ENCODE peak calls at places on chromosomes 3 and 15, in ten cellular contexts. Q is HT1080, S is NCI-H1417 treated with DMSO at 0.1 percent for 48 hours, C is NCI-H1105, T is aorta, L is C1 segment of cervical spinal cord, H is omental fat pad, J is GM13976, M is stromal cell of bone marrow, R is NCI-H2081. V is an unnamed sample.

GRCh38 chr3:122111974-122112373 is 56.8 kb downstream of the CD86 start:
- DNase-seq in H (no peak), J (no peak), T (no peak), S (no peak), Q (no peak), M (no peak), C (no peak), R (no peak), L (no peak), V (no peak)

GRCh38 chr3:193982258-193982659 is 153.7 kb upstream of the HES1 start:
- DNase-seq in M (peak; percentile 67), R (no peak), J (no peak), T (peak; percentile 90), H (peak; percentile 77), Q (peak; percentile 72), L (peak; percentile 41), C (no peak), S (no peak), V (no peak)

GRCh38 chr15:89812126-89812846 is 2.4 kb downstream of the ANPEP start:
- DNase-seq in Q (peak; percentile 51), M (no peak), T (no peak), C (no peak), R (no peak), J (peak; percentile 43), S (no peak), L (no peak), H (no peak), V (no peak)

GRCh38 chr15:30930422-30930821 is 26.7 kb downstream of the FAN1 start:
- DNase-seq in L (no peak), J (no peak), T (no peak), H (no peak), Q (no peak), R (no peak), C (no peak), M (no peak), S (no peak), V (no peak)

GRCh38 chr3:180383332-180384020 is 218.5 kb upstream of the TTC14 start:
- DNase-seq in Q (peak; percentile 62), L (no peak), J (no peak), R (no peak), H (no peak), M (peak; percentile 20), S (no peak), C (no peak), T (no peak), V (no peak)

GRCh38 chr3:148077318-148077923 is 620.3 kb upstream of the AGTR1 start:
- DNase-seq in H (no peak), T (no peak), S (no peak), J (peak; percentile 9), Q (peak; percentile 47), M (peak; percentile 15), C (peak; percentile 16), R (no peak), L (no peak), V (peak; percentile 26)

GRCh38 chr3:118977118-118977517 is 57.5 kb downstream of the IGSF11 start:
- DNase-seq in S (no peak), H (no peak), R (no peak), C (no peak), Q (no peak), T (no peak), J (no peak), L (no peak), M (no peak), V (no peak)

GRCh38 chr3:142209655-142210054 is 15.7 kb downstream of the GK5 start:
- DNase-seq in R (no peak), J (no peak), C (no peak), T (no peak), L (no peak), M (peak; percentile 88), H (no peak), S (no peak), Q (peak; percentile 34), V (no peak)

GRCh38 chr15:58433597-58434333 is 2.0 kb downstream of the LIPC start:
- DNase-seq in L (no peak), H (no peak), M (peak; percentile 31), Q (no peak), S (no peak), T (no peak), R (no peak), J (no peak), C (no peak), V (no peak)

GRCh38 chr3:61956236-61956635 is 394.9 kb downstream of the PTPRG start:
- DNase-seq in Q (peak; percentile 67), S (no peak), R (no peak), H (no peak), M (peak; percentile 82), T (no peak), C (no peak), J (no peak), L (no peak), V (no peak)

V was measured in COR-L47.